ENCODE peak calls at places on chromosomes 6 and 20, in six cellular contexts. L is IMR-90, F is H1, Z is H9, J is mesenchymal stem cell, G is trophoblast cell. B is an unnamed sample.

GRCh38 chr6:121520337-121521163 is 85.1 kb downstream of the GJA1 start:
- DNase-seq in Z (no peak), F (peak; percentile 34), G (peak; percentile 52), J (peak; percentile 93), L (peak; percentile 89), B (no peak)

GRCh38 chr6:11772109-11772830 is 6.3 kb downstream of the ADTRP start:
- DNase-seq in G (peak; percentile 83), L (peak; percentile 98), F (no peak), Z (no peak), J (peak; percentile 97), B (no peak)

GRCh38 chr6:158707826-158708225 is 58.0 kb downstream of the SYTL3 start:
- DNase-seq in Z (no peak), G (no peak), F (no peak), J (no peak), L (no peak), B (no peak)

GRCh38 chr6:169189686-169190085 is 64.0 kb downstream of the THBS2 start:
- DNase-seq in L (peak; percentile 26), J (no peak), F (no peak), G (no peak), Z (no peak), B (no peak)

GRCh38 chr20:37392441-37393195 is 46.7 kb downstream of the SRC start:
- DNase-seq in L (no peak), J (no peak), Z (no peak), F (no peak), G (no peak), B (no peak)

GRCh38 chr20:49391404-49392245 is 90.8 kb downstream of the KCNB1 start:
- DNase-seq in F (no peak), J (no peak), Z (no peak), G (no peak), L (no peak), B (no peak)

GRCh38 chr20:58892126-58892931 is 39.8 kb downstream of the GNAS start:
- DNase-seq in Z (peak; percentile 70), J (peak; percentile 78), G (peak; percentile 27), L (peak; percentile 50), F (no peak), B (peak; percentile 67)

GRCh38 chr20:37944456-37944981 is 41.6 kb downstream of the VSTM2L start:
- DNase-seq in G (no peak), L (no peak), Z (peak; percentile 25), J (no peak), F (no peak), B (no peak)

GRCh38 chr6:958531-958930 is 265.6 kb upstream of the EXOC2 start:
- DNase-seq in F (no peak), Z (no peak), L (peak; percentile 89), J (peak; percentile 56), G (no peak), B (no peak)

GRCh38 chr6:55449219-55449618 is 122.0 kb downstream of the GFRAL start:
- DNase-seq in J (no peak), Z (peak; percentile 32), L (no peak), G (no peak), F (no peak), B (no peak)

GRCh38 chr6:129786548-129786947 is 74.6 kb downstream of the TMEM244 start:
- DNase-seq in Z (no peak), L (peak; percentile 49), F (no peak), G (no peak), J (no peak), B (no peak)

GRCh38 chr6:46062312-46062711 is 46.7 kb upstream of the CLIC5 start:
- DNase-seq in F (no peak), G (no peak), J (no peak), Z (no peak), L (no peak), B (no peak)

GRCh38 chr6:21256197-21256596 is 337.4 kb upstream of the SOX4 start:
- DNase-seq in F (no peak), L (no peak), J (no peak), G (no peak), Z (no peak), B (no peak)

GRCh38 chr6:134830945-134831344 is 119.0 kb downstream of the ALDH8A1 start:
- DNase-seq in G (no peak), F (no peak), L (no peak), Z (no peak), J (no peak), B (no peak)

GRCh38 chr6:47131773-47132172 is 89.6 kb upstream of the ADGRF1 start:
- DNase-seq in J (no peak), G (no peak), F (no peak), L (no peak), Z (no peak), B (no peak)

GRCh38 chr6:122399348-122400120 is at the start of gene HSF2:
- DNase-seq in F (peak; percentile 95), G (peak; percentile 99), L (peak; percentile 99), Z (peak; percentile 99), J (peak; percentile 99), B (peak; percentile 91)

GRCh38 chr20:63739129-63740069 is at the start of gene SLC2A4RG:
- DNase-seq in J (peak; percentile 74), G (peak; percentile 68), F (no peak), Z (peak; percentile 68), L (peak; percentile 62), B (peak; percentile 79)

GRCh38 chr6:37276916-37277509 is 19.1 kb upstream of the TMEM217 start:
- DNase-seq in J (no peak), Z (no peak), F (no peak), G (no peak), L (no peak), B (no peak)

GRCh38 chr6:36616888-36617521 is 22.8 kb downstream of the SRSF3 start:
- DNase-seq in F (no peak), L (no peak), G (no peak), J (no peak), Z (no peak), B (no peak)

GRCh38 chr20:25103526-25103925 is 21.6 kb upstream of the VSX1 start:
- DNase-seq in L (no peak), Z (no peak), F (no peak), G (no peak), J (no peak), B (no peak)

GRCh38 chr6:156279306-156279969 is 497.7 kb upstream of the ARID1B start:
- DNase-seq in F (no peak), G (no peak), Z (no peak), L (no peak), J (peak; percentile 1), B (no peak)

GRCh38 chr6:80967618-80968017 is 784.9 kb downstream of the TENT5A start:
- DNase-seq in L (no peak), F (no peak), G (no peak), Z (no peak), J (peak; percentile 24), B (no peak)

GRCh38 chr20:10673176-10673830 is 496 bp downstream of the JAG1 start:
- DNase-seq in F (no peak), L (no peak), Z (peak; percentile 67), J (no peak), G (no peak), B (no peak)

GRCh38 chr6:90298459-90299053 is 1.9 kb upstream of the BACH2 start:
- DNase-seq in L (no peak), F (no peak), J (no peak), G (no peak), Z (no peak), B (no peak)

GRCh38 chr6:70973591-70973990 is 16.7 kb upstream of the B3GAT2 start:
- DNase-seq in F (no peak), Z (no peak), L (no peak), J (no peak), G (no peak), B (no peak)

GRCh38 chr20:31570021-31570463 is 35.0 kb upstream of the ID1 start:
- DNase-seq in J (no peak), F (no peak), Z (no peak), G (no peak), L (no peak), B (no peak)

GRCh38 chr20:45970646-45971424 is 1.2 kb downstream of the ZNF335 start:
- DNase-seq in F (no peak), L (peak; percentile 19), J (peak; percentile 24), Z (peak; percentile 29), G (peak; percentile 20), B (no peak)

GRCh38 chr20:45971425-45971674 is 653 bp downstream of the ZNF335 start:
- DNase-seq in L (no peak), G (no peak), J (no peak), Z (no peak), F (no peak), B (no peak)

GRCh38 chr20:45969712-45970634 is 2.0 kb downstream of the ZNF335 start:
- DNase-seq in Z (peak; percentile 53), L (peak; percentile 64), G (no peak), F (no peak), J (peak; percentile 74), B (peak; percentile 45)

GRCh38 chr20:45972500-45973183 is 639 bp upstream of the ZNF335 start:
- DNase-seq in J (no peak), F (no peak), L (no peak), G (peak; percentile 97), Z (no peak), B (no peak)

GRCh38 chr20:45971675-45972499 is at the start of gene ZNF335:
- DNase-seq in F (peak; percentile 88), Z (peak; percentile 94), G (peak; percentile 91), L (peak; percentile 96), J (peak; percentile 97), B (peak; percentile 98)
- H2BK120ac ChIP-seq in F (peak within 1 kb of the TSS; percentile 100), Z (peak within 1 kb of the TSS; percentile 99), G (peak within 1 kb of the TSS; percentile 100), L (peak within 1 kb of the TSS; percentile 99), J (peak within 1 kb of the TSS; percentile 42), B (peak within 1 kb of the TSS; percentile 99)

GRCh38 chr20:60892095-60892813 is 359.8 kb upstream of the CDH4 start:
- DNase-seq in L (no peak), Z (no peak), J (no peak), G (no peak), F (no peak), B (no peak)
- H3K14ac ChIP-seq in L (no peak overlapping the region), Z (no peak overlapping the region), J (no peak overlapping the region), G (no peak overlapping the region), F (no peak overlapping the region), B (no peak overlapping the region)

DNA sequence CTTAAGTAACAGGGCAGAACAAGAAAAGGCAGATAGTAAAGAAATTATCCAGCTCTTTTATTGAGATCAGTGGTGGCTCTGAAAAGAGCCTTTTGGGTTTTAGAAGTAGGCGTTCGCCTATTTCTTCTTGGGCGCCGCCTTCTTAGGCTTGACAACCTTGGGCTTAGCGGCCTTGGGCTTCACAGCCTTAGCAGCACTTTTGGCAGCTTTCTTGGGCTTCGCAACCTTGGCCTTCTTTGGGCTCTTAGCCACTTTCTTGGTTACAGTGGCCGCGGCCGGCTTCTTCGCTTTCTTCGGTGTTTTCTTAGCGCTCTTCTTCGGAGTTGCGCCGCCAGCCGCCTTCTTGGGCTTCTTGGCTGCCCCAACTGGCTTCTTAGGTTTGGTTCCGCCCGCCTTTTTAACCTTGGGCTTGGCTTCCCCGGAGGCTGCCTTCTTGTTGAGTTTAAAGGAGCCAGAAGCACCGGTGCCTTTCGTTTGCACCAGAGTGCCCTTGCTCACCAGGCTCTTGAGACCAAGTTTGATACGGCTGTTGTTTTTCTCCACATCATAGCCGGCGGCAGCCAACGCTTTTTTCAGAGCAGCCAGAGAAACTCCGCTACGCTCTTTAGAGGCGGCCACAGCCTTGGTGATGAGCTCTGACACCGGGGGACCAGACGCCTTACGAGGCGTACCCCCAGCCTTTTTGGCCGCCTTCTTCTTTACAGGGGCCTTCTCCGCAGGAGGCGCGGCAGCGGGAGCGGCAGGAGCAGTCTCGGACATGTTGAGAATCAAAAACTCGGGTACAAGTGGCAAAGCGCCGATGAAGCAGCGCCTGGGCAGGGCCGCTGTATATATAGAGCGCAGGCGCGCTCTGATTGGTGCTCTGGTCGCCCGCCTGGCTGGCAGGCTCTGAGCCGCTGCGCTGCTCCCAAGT is 31.3 kb upstream of the HFE start:
- DNase-seq in J (peak; percentile 88), G (peak; percentile 78), Z (peak; percentile 89), F (no peak), L (peak; percentile 85), B (peak; percentile 66)
- H2BK120ac ChIP-seq in J (peak overlapping the region; percentile 85), G (peak overlapping the region; percentile 80), Z (peak overlapping the region; percentile 98), F (no peak overlapping the region), L (peak overlapping the region; percentile 92), B (no peak overlapping the region)

GRCh38 chr20:42706762-42707161 is 482.9 kb downstream of the PTPRT start:
- DNase-seq in Z (no peak), L (no peak), G (no peak), J (no peak), F (no peak), B (no peak)
- H3K14ac ChIP-seq in Z (no peak overlapping the region), L (no peak overlapping the region), G (no peak overlapping the region), J (no peak overlapping the region), F (no peak overlapping the region), B (no peak overlapping the region)

B was measured in neuronal stem cell.